ENCODE peak calls at places on chromosomes 2 and 18, in seven cellular contexts. One of them, this sample, is unnamed.

GRCh38 chr2:15941483-15941853 is 1.1 kb downstream of the MYCN start:
- DNase-seq in H1: peak; percentile 64
- DNase-seq in mesenchymal stem cell: peak; percentile 5
- DNase-seq in mesendoderm: peak; percentile 92
- DNase-seq in IMR-90: no peak
- DNase-seq in trophoblast cell: peak; percentile 64
- DNase-seq in neuronal stem cell: peak; percentile 71
- DNase-seq in this sample: peak; percentile 85

GRCh38 chr18:360676-361075 is 92.8 kb upstream of the THOC1 start:
- DNase-seq in mesendoderm: no peak
- DNase-seq in mesenchymal stem cell: no peak
- DNase-seq in IMR-90: no peak
- DNase-seq in neuronal stem cell: no peak
- DNase-seq in trophoblast cell: no peak
- DNase-seq in H1: no peak
- DNase-seq in this sample: no peak

GRCh38 chr2:205629021-205629817 is 53.1 kb upstream of the NRP2 start:
- DNase-seq in H1: no peak
- DNase-seq in mesendoderm: no peak
- DNase-seq in mesenchymal stem cell: no peak
- DNase-seq in trophoblast cell: no peak
- DNase-seq in IMR-90: no peak
- DNase-seq in neuronal stem cell: no peak
- DNase-seq in this sample: no peak

GRCh38 chr18:48741866-48742265 is 203.0 kb downstream of the CTIF start:
- DNase-seq in neuronal stem cell: no peak
- DNase-seq in mesendoderm: no peak
- DNase-seq in trophoblast cell: no peak
- DNase-seq in H1: no peak
- DNase-seq in IMR-90: no peak
- DNase-seq in mesenchymal stem cell: no peak
- DNase-seq in this sample: no peak

GRCh38 chr2:156399224-156399949 is 36.8 kb upstream of the GPD2 start:
- DNase-seq in H1: no peak
- DNase-seq in IMR-90: peak; percentile 62
- DNase-seq in trophoblast cell: no peak
- DNase-seq in mesenchymal stem cell: peak; percentile 72
- DNase-seq in neuronal stem cell: no peak
- DNase-seq in mesendoderm: peak; percentile 29
- DNase-seq in this sample: peak; percentile 39

GRCh38 chr2:119486196-119486827 is 38.0 kb downstream of the SCTR start:
- DNase-seq in H1: no peak
- DNase-seq in trophoblast cell: no peak
- DNase-seq in mesenchymal stem cell: no peak
- DNase-seq in IMR-90: no peak
- DNase-seq in mesendoderm: no peak
- DNase-seq in neuronal stem cell: no peak
- DNase-seq in this sample: no peak

GRCh38 chr2:72745679-72746368 is 80.0 kb downstream of the EXOC6B start:
- DNase-seq in H1: no peak
- DNase-seq in IMR-90: peak; percentile 78
- DNase-seq in mesenchymal stem cell: peak; percentile 71
- DNase-seq in neuronal stem cell: peak; percentile 51
- DNase-seq in trophoblast cell: peak; percentile 18
- DNase-seq in mesendoderm: peak; percentile 71
- DNase-seq in this sample: no peak

GRCh38 chr2:200416878-200417277 is 93.0 kb downstream of the KCTD18 start:
- DNase-seq in H1: no peak
- DNase-seq in IMR-90: no peak
- DNase-seq in neuronal stem cell: peak; percentile 66
- DNase-seq in mesendoderm: no peak
- DNase-seq in trophoblast cell: no peak
- DNase-seq in mesenchymal stem cell: no peak
- DNase-seq in this sample: no peak

GRCh38 chr2:109727929-109728447 is 66.1 kb upstream of the RGPD5 start:
- DNase-seq in mesendoderm: no peak
- DNase-seq in H1: no peak
- DNase-seq in mesenchymal stem cell: no peak
- DNase-seq in neuronal stem cell: no peak
- DNase-seq in IMR-90: no peak
- DNase-seq in trophoblast cell: no peak
- DNase-seq in this sample: no peak

GRCh38 chr2:157440404-157441071 is 3.4 kb downstream of the CYTIP start:
- DNase-seq in H1: no peak
- DNase-seq in mesendoderm: no peak
- DNase-seq in IMR-90: no peak
- DNase-seq in mesenchymal stem cell: no peak
- DNase-seq in neuronal stem cell: no peak
- DNase-seq in trophoblast cell: no peak
- DNase-seq in this sample: no peak

GRCh38 chr2:64698068-64698645 is 44.4 kb upstream of the SERTAD2 start:
- DNase-seq in mesenchymal stem cell: no peak
- DNase-seq in mesendoderm: no peak
- DNase-seq in neuronal stem cell: no peak
- DNase-seq in IMR-90: no peak
- DNase-seq in H1: no peak
- DNase-seq in trophoblast cell: no peak
- DNase-seq in this sample: no peak

GRCh38 chr18:44893045-44893706 is 212.5 kb downstream of the SETBP1 start:
- DNase-seq in mesenchymal stem cell: no peak
- DNase-seq in H1: no peak
- DNase-seq in IMR-90: no peak
- DNase-seq in neuronal stem cell: no peak
- DNase-seq in mesendoderm: no peak
- DNase-seq in trophoblast cell: no peak
- DNase-seq in this sample: no peak

GRCh38 chr2:134173338-134174016 is 80.4 kb upstream of the MGAT5 start:
- DNase-seq in IMR-90: no peak
- DNase-seq in mesenchymal stem cell: no peak
- DNase-seq in H1: no peak
- DNase-seq in trophoblast cell: no peak
- DNase-seq in neuronal stem cell: no peak
- DNase-seq in mesendoderm: no peak
- DNase-seq in this sample: no peak
- H3K23ac ChIP-seq in IMR-90: no peak overlapping the region
- H3K23ac ChIP-seq in mesenchymal stem cell: peak overlapping the region; percentile 46
- H3K23ac ChIP-seq in H1: no peak overlapping the region
- H3K23ac ChIP-seq in trophoblast cell: no peak overlapping the region
- H3K23ac ChIP-seq in neuronal stem cell: no peak overlapping the region
- H3K23ac ChIP-seq in mesendoderm: no peak overlapping the region
- H3K23ac ChIP-seq in this sample: no peak overlapping the region

DNA sequence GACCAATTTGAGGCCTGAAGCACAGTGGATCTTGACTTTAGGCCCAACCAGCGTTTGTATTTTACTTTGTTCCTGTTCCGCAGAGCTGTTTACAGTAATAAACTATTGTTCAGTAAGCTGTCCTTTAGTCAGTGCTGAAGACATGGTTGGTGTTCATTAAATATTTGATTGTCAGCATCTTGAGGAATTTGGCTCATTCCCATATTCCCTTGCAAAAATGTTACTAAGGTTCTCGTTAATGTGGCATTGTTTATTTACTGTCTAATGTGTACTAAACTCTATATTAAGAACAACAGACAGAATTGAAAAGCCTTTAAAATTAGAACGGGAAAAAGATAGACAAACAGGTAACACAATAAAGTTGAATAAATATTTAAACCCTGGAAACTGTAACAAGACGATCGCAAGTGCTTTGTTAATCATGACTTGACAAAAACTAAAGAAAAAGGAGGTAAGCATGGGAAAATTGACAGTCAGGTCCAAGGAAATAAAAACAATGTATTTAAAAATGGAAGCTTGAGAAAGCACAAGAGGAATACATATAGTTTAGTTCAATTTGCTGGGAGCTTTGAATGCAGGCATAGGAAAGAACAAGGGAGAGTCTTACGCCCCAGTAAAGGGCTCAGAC is 1060.8 kb upstream of the CRIM1 start:
- DNase-seq in mesendoderm: no peak
- DNase-seq in mesenchymal stem cell: no peak
- DNase-seq in trophoblast cell: no peak
- DNase-seq in neuronal stem cell: no peak
- DNase-seq in H1: no peak
- DNase-seq in IMR-90: no peak
- DNase-seq in this sample: no peak
- H3K23ac ChIP-seq in mesendoderm: no peak overlapping the region
- H3K23ac ChIP-seq in mesenchymal stem cell: no peak overlapping the region
- H3K23ac ChIP-seq in trophoblast cell: no peak overlapping the region
- H3K23ac ChIP-seq in neuronal stem cell: no peak overlapping the region
- H3K23ac ChIP-seq in H1: no peak overlapping the region
- H3K23ac ChIP-seq in IMR-90: no peak overlapping the region
- H3K23ac ChIP-seq in this sample: no peak overlapping the region

GRCh38 chr18:6816154-6816553 is 86.6 kb downstream of the ARHGAP28 start:
- DNase-seq in IMR-90: peak; percentile 4
- DNase-seq in trophoblast cell: no peak
- DNase-seq in H1: no peak
- DNase-seq in mesendoderm: no peak
- DNase-seq in neuronal stem cell: no peak
- DNase-seq in mesenchymal stem cell: peak; percentile 48
- DNase-seq in this sample: no peak

GRCh38 chr18:6811816-6812215 is 82.3 kb downstream of the ARHGAP28 start:
- DNase-seq in IMR-90: peak; percentile 35
- DNase-seq in mesenchymal stem cell: no peak
- DNase-seq in trophoblast cell: no peak
- DNase-seq in mesendoderm: no peak
- DNase-seq in neuronal stem cell: no peak
- DNase-seq in H1: no peak
- DNase-seq in this sample: no peak

GRCh38 chr18:6807504-6808257 is 78.2 kb downstream of the ARHGAP28 start:
- DNase-seq in H1: no peak
- DNase-seq in trophoblast cell: no peak
- DNase-seq in mesenchymal stem cell: peak; percentile 82
- DNase-seq in IMR-90: no peak
- DNase-seq in mesendoderm: peak; percentile 31
- DNase-seq in neuronal stem cell: no peak
- DNase-seq in this sample: no peak

DNA sequence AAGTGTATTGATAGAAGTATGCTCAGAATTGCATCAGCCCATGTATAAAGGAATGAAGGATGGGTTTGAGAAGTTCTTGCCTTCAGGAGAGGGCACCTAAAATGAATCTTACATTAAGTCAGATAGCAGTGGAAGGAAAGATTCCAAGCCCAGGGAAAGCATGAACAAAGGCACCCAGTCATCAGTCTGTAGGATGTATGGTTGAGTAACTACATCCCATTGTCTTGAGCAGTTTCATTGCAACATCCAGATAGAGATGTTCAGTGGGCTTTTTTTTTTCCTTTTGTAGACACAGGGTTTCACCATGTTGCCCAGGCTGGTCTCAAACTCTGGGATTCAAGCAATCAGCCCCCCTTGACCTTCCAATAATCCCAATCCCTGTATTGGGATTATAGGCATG is 80.7 kb downstream of the ARHGAP28 start:
- DNase-seq in mesenchymal stem cell: no peak
- DNase-seq in H1: no peak
- DNase-seq in mesendoderm: no peak
- DNase-seq in IMR-90: no peak
- DNase-seq in trophoblast cell: no peak
- DNase-seq in neuronal stem cell: no peak
- DNase-seq in this sample: no peak
- H3K23ac ChIP-seq in mesenchymal stem cell: no peak overlapping the region
- H3K23ac ChIP-seq in H1: no peak overlapping the region
- H3K23ac ChIP-seq in mesendoderm: no peak overlapping the region
- H3K23ac ChIP-seq in IMR-90: no peak overlapping the region
- H3K23ac ChIP-seq in trophoblast cell: no peak overlapping the region
- H3K23ac ChIP-seq in neuronal stem cell: no peak overlapping the region
- H3K23ac ChIP-seq in this sample: no peak overlapping the region

DNA sequence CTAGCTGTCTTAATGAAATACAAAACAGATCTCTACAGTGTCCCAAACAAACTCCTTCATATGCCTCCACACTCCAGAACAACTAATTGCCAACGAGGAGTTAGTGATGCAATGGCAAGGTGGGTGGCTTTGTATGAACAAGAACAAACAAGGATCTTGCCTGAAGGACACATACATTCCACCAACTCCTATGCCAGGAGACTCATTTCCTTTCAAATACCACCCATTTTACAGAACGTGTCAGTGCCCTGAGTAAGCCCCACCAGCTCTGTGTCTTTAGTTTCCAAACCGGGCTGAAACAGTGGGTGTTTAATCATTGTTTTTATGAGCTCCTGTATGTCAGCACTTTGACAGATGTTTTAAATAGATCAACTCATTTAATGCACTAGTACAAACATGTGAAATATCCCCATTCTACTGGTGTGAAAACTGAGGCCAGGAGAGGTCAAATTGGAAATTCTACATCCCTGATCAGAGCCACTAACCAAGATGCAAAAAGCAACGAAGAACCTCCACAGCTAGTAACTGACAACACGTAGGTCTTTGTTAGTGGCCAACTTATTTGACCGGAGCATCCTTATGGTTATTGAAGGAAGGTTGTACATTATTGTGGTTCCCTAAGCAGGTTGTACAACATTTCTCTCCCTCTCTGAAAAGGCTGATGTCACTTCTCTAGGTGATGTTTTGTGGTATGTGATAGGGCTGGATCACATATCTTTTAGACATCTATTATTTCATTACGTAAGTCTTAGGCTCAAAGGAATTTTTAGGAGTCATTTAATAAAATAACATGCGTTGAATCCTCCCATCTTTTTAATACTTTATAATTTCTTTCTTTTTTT is 534.9 kb upstream of the TNP1 start:
- DNase-seq in IMR-90: peak; percentile 41
- DNase-seq in trophoblast cell: peak; percentile 22
- DNase-seq in mesenchymal stem cell: no peak
- DNase-seq in mesendoderm: no peak
- DNase-seq in neuronal stem cell: no peak
- DNase-seq in H1: no peak
- DNase-seq in this sample: no peak
- H3K23ac ChIP-seq in IMR-90: peak overlapping the region; percentile 93
- H3K23ac ChIP-seq in trophoblast cell: no peak overlapping the region
- H3K23ac ChIP-seq in mesenchymal stem cell: no peak overlapping the region
- H3K23ac ChIP-seq in mesendoderm: no peak overlapping the region
- H3K23ac ChIP-seq in neuronal stem cell: no peak overlapping the region
- H3K23ac ChIP-seq in H1: no peak overlapping the region
- H3K23ac ChIP-seq in this sample: no peak overlapping the region

This sample was measured in H9.